ENCODE peak calls at places on chromosomes 1 and 21, in four cellular contexts. E is brain microvascular endothelial cell, B is astrocyte of the spinal cord, C is kidney epithelial cell. S is an unnamed sample.

GRCh38 chr1:111517464-111518225 is 14.2 kb upstream of the ADORA3 start:
- DNase-seq in E (no peak), B (no peak), C (no peak), S (no peak)

GRCh38 chr1:37676281-37677243 is 15.8 kb upstream of the CDCA8 start:
- DNase-seq in E (no peak), B (no peak), C (no peak), S (no peak)

GRCh38 chr1:9442266-9442846 is 96.9 kb upstream of the SLC25A33 start:
- DNase-seq in E (peak), B (peak), C (no peak), S (no peak)

GRCh38 chr1:76419603-76420002 is 345.1 kb downstream of the ST6GALNAC3 start:
- DNase-seq in E (no peak), B (no peak), C (no peak), S (no peak)

GRCh38 chr1:172322219-172323061 is 98.0 kb upstream of the C1orf105 start:
- DNase-seq in E (peak), B (peak), C (peak), S (no peak)

GRCh38 chr1:39898648-39899603 is 2.8 kb downstream of the MYCL start:
- DNase-seq in E (peak), B (peak), C (no peak), S (no peak)

GRCh38 chr1:172588296-172589291 is 55.6 kb downstream of the SUCO start:
- DNase-seq in E (peak), B (peak), C (peak), S (no peak)

GRCh38 chr1:33762962-33763361 is 100.9 kb upstream of the HMGB4 start:
- DNase-seq in E (no peak), B (no peak), C (no peak), S (no peak)

GRCh38 chr1:225737179-225737578 is 40.4 kb upstream of the SRP9 start:
- DNase-seq in E (no peak), B (peak), C (no peak), S (no peak)

GRCh38 chr1:38045431-38046332 is 911 bp downstream of the POU3F1 start:
- DNase-seq in E (no peak), B (peak), C (no peak), S (peak)

GRCh38 chr1:42214447-42214871 is 49.9 kb upstream of the GUCA2A start:
- DNase-seq in E (peak), B (peak), C (peak), S (no peak)

GRCh38 chr21:28336299-28336698 is 656.4 kb downstream of the LTN1 start:
- DNase-seq in E (peak), B (peak), C (peak), S (no peak)

GRCh38 chr1:237386362-237387143 is 344.6 kb downstream of the RYR2 start:
- DNase-seq in E (no peak), B (peak), C (no peak), S (no peak)

GRCh38 chr1:2417083-2417832 is 4.9 kb upstream of the PEX10 start:
- DNase-seq in E (no peak), B (no peak), C (no peak), S (no peak)

GRCh38 chr1:212147581-212148033 is 112.1 kb downstream of the DTL start:
- DNase-seq in E (no peak), B (peak), C (no peak), S (no peak)

GRCh38 chr1:185567006-185567405 is 167.2 kb upstream of the HMCN1 start:
- DNase-seq in E (peak), B (peak), C (no peak), S (no peak)

GRCh38 chr1:38360807-38361206 is 314.2 kb upstream of the POU3F1 start:
- DNase-seq in E (no peak), B (no peak), C (no peak), S (no peak)

GRCh38 chr1:175287377-175287776 is 94.8 kb upstream of the KIAA0040 start:
- DNase-seq in E (no peak), B (no peak), C (no peak), S (no peak)

GRCh38 chr1:2050793-2051682 is 827 bp downstream of the PRKCZ start:
- DNase-seq in E (no peak), B (no peak), C (no peak), S (no peak)

GRCh38 chr1:2330511-2331199 is 60.7 kb downstream of the MORN1 start:
- DNase-seq in E (peak), B (peak), C (no peak), S (no peak)

GRCh38 chr1:215273838-215274516 is 191.4 kb downstream of the KCNK2 start:
- DNase-seq in E (peak), B (peak), C (peak), S (no peak)

GRCh38 chr21:38333290-38334272 is 76.8 kb downstream of the KCNJ15 start:
- DNase-seq in E (no peak), B (no peak), C (no peak), S (no peak)

GRCh38 chr1:113987259-113987658 is 8.0 kb downstream of the OLFML3 start:
- DNase-seq in E (no peak), B (no peak), C (no peak), S (no peak)

GRCh38 chr1:96309783-96310182 is 411.8 kb upstream of the PTBP2 start:
- DNase-seq in E (peak), B (peak), C (peak), S (no peak)

GRCh38 chr1:101995984-101996731 is 568 bp downstream of the OLFM3 start:
- DNase-seq in E (no peak), B (no peak), C (no peak), S (no peak)

GRCh38 chr1:151867785-151868403 is 14.4 kb upstream of the THEM5 start:
- DNase-seq in E (peak), B (peak), C (no peak), S (no peak)

GRCh38 chr21:45912611-45913415 is 68.8 kb upstream of the COL6A1 start:
- DNase-seq in E (no peak), B (no peak), C (no peak), S (no peak)

GRCh38 chr1:10561497-10561896 is 86.7 kb downstream of the PEX14 start:
- DNase-seq in E (no peak), B (peak), C (peak), S (no peak)

GRCh38 chr1:29105822-29106221 is 17.9 kb downstream of the TMEM200B start:
- DNase-seq in E (peak), B (no peak), C (no peak), S (no peak)

GRCh38 chr1:44678120-44678519 is 3.6 kb downstream of the ARMH1 start:
- DNase-seq in E (no peak), B (no peak), C (no peak), S (no peak)

GRCh38 chr1:43973981-43974442 is 748 bp upstream of the ATP6V0B start:
- DNase-seq in E (no peak), B (no peak), C (no peak), S (no peak)

GRCh38 chr1:17933991-17934390 is 173.6 kb upstream of the IGSF21 start:
- DNase-seq in E (no peak), B (no peak), C (no peak), S (no peak)

GRCh38 chr1:22126531-22126930 is 16.4 kb downstream of the WNT4 start:
- DNase-seq in E (no peak), B (no peak), C (no peak), S (no peak)

GRCh38 chr1:173590557-173590956 is 12.3 kb downstream of the SLC9C2 start:
- DNase-seq in E (no peak), B (no peak), C (no peak), S (no peak)

GRCh38 chr1:10556430-10557005 is 81.8 kb downstream of the PEX14 start:
- DNase-seq in E (no peak), B (no peak), C (no peak), S (no peak)

GRCh38 chr21:39681257-39681656 is 63.7 kb upstream of the IGSF5 start:
- DNase-seq in E (peak), B (peak), C (no peak), S (no peak)

GRCh38 chr1:234093741-234094140 is 189.3 kb downstream of the SLC35F3 start:
- DNase-seq in E (no peak), B (no peak), C (no peak), S (no peak)

GRCh38 chr1:15799004-15799867 is 8.2 kb downstream of the UQCRHL start:
- DNase-seq in E (peak), B (peak), C (peak), S (peak)

GRCh38 chr1:53137729-53138128 is 4.7 kb downstream of the SLC1A7 start:
- DNase-seq in E (no peak), B (no peak), C (no peak), S (no peak)

GRCh38 chr1:223706077-223706988 is 6.0 kb upstream of the CAPN2 start:
- DNase-seq in E (peak), B (peak), C (no peak), S (no peak)

GRCh38 chr1:223708651-223709268 is 3.6 kb upstream of the CAPN2 start:
- DNase-seq in E (no peak), B (no peak), C (no peak), S (no peak)

GRCh38 chr1:223709598-223709997 is 2.7 kb upstream of the CAPN2 start:
- DNase-seq in E (no peak), B (no peak), C (no peak), S (no peak)

GRCh38 chr1:223707270-223708000 is 4.9 kb upstream of the CAPN2 start:
- DNase-seq in E (peak), B (peak), C (peak), S (no peak)

DNA sequence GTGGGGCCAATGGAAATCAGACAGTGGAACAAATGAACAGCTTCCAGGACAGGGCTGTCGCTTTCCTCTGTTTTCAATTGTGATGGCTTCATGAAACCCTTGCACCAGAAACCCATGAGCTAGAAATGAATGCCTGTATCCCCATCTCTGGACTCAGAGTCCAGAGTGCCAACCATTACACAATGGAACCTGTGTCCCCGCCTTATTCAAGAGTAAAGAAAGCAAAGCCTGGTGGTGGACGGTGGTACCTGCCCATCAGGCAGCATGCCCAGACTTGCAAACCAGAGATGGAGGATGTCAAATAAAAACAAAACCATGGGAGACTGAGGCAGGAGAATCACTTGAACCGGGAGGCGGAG is 4.4 kb upstream of the CAPN2 start:
- DNase-seq in E (no peak), B (no peak), C (no peak), S (no peak)
- TF ChIP-seq CTCF in E (peak), B (peak), C (peak), S (no peak)

GRCh38 chr1:94544706-94545490 is 3.3 kb upstream of the F3 start:
- DNase-seq in E (peak), B (peak), C (no peak), S (no peak)
- TF ChIP-seq CTCF in E (peak), B (no peak), C (no peak), S (no peak)

DNA sequence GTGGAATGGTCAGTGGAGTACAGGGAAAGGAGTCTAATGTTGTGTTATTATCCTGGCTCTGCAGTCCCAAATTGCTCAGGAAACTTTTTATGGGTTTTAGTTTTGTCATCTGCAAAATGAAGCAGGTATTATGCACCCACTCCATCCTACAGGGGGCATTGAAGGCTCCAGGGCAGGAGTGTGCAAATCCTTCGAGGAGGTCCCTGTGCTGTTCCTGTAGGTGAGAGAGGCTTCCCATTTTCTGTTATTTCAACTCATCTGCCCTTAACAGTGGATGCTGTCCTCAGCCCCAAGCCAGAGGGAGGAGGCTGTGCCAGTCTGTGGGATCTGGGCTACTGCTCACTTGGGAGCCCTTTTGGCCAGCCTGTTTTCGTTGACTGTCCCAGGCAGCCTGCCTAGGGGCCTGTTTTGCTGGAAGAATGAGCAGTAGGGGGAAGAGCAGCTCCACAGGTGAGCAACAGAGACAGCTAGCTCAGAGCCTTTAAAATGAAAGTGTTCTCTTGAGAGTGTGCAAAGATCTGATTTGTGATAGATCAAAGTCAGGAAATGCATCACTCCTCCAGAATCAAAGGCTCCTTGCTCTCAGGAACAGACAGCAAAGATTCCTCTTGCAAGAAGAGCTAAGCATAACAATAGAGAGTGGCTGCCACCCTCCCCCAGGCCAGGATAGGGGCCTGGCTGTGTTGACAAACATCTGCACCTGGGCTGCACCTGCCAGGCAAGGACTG is 317.6 kb upstream of the PROX1 start:
- DNase-seq in E (no peak), B (no peak), C (no peak), S (no peak)
- TF ChIP-seq CTCF in E (no peak), B (no peak), C (no peak), S (no peak)

DNA sequence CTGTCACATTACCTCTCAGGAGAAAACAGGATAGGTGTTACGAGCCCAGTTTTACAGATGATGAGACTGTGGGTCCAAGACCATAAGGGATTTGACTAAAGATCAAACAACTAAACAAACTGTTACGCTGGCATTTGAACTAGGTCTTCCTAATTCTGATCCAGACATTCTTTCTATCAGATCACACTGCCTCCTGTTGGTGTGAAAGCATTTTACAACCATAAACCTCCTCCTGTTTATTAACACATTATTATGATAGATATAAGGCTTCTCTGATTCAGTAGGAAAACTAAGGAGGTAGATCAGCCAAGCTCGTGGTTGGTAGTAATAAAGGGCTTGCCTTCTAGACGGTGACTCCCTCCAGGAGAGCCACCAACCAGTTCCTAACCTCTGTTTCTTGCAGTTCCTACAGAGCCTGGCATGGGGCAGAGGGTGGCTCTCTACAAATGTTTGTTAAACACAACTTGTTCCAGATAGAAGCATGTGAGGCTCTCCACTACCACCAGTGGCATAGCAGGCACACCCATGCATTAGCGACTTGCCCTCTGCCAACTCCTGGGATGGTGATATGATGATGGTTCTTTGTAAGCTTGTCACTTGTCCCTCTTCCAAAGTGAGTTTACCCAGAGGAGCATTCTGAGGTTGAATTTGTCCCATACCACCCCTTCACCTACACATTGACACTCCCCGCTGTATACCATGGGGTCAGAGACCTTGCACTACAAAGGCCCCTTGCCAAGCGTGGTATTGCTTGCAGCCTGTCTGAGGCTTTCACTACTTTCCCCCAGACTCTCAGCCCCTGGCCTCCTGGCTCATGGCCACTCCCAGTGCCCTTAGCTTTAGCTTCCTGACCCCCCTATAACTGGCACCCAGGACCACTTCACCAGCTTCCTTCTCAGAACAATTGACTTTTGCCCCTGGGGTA is 96.4 kb upstream of the HOOK1 start:
- DNase-seq in E (no peak), B (no peak), C (no peak), S (no peak)
- TF ChIP-seq CTCF in E (peak), B (peak), C (peak), S (no peak)

GRCh38 chr1:228262475-228262874 is 54.6 kb downstream of the OBSCN start:
- DNase-seq in E (no peak), B (no peak), C (no peak), S (no peak)

GRCh38 chr1:228267962-228268890 is 60.4 kb downstream of the OBSCN start:
- DNase-seq in E (no peak), B (no peak), C (no peak), S (no peak)

GRCh38 chr1:228263636-228264035 is 55.8 kb downstream of the OBSCN start:
- DNase-seq in E (no peak), B (no peak), C (no peak), S (no peak)

GRCh38 chr1:228264100-228264816 is 56.4 kb downstream of the OBSCN start:
- DNase-seq in E (no peak), B (no peak), C (no peak), S (no peak)

GRCh38 chr1:228265167-228265566 is 57.3 kb downstream of the OBSCN start:
- DNase-seq in E (no peak), B (no peak), C (no peak), S (no peak)
- TF ChIP-seq CTCF in E (peak), B (no peak), C (peak), S (no peak)

GRCh38 chr21:34509151-34509550 is 2.9 kb downstream of the KCNE1 start:
- DNase-seq in E (no peak), B (no peak), C (no peak), S (no peak)
- TF ChIP-seq CTCF in E (peak), B (peak), C (no peak), S (no peak)

GRCh38 chr1:90616395-90616794 is 100.7 kb downstream of the BARHL2 start:
- DNase-seq in E (peak), B (no peak), C (no peak), S (no peak)
- TF ChIP-seq CTCF in E (peak), B (no peak), C (peak), S (no peak)

DNA sequence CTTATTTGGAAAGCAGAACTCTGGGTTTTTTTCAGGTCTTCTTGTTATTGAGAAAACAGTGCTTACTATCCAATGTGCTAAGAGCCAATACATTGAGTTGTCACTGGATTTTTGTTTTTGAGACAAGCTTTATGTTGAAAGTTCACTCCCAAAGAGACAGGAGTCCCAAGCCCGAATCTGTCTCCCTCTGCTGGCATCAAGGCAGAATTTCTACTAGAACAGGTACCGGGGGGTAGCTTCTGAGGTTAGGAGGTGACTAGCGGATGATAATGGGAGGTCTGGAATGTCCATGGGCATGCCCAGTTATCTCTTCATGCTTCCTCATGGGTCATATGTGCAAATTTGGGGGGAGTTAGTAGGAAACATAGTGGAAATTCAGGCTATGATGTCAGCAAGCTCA is 25.1 kb downstream of the ZNF124 start:
- DNase-seq in E (no peak), B (no peak), C (no peak), S (no peak)
- TF ChIP-seq CTCF in E (peak), B (no peak), C (no peak), S (no peak)

DNA sequence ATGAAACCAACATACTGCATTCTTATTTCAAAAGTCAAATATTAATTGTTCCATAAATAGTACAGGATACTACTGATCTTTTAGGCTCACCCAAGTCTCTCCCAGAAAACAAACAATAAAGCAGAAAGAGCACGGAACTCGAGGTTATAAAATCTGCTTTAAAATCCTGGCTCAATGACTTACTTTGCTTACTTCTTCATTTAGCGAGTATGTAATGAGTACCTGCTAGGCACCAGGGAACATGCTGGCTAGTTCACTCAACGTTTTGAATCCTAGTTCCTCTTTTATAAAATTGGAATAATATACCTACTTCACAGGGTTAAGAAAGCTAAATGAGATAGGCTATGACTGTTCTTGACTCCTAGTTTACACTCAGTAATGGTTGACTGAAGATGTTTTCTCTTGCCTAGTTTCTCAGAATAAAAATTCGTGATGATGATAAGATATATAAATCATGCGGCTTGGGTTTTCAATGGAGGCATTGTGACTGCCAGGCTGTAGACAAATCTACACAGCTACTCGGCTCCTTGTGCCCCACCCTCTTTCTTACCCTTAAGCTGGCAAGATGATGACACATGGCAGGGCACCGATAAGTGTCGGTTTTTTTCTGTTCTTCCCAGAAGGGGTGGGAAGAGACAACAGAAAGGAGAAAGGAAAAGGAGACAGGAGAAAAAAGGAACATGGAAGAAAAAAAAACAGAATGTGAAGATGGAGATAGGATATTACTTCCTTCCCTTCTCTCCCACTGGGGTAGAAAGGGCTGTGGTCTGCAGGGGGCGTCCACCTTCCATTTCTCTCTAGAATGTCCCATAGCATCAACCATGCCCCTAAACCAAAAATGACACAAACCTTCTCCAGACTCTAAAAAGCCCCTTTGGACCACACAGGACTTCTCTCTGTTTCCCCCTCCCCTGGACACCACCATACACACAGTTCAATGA is 507.1 kb downstream of the SMYD3 start:
- DNase-seq in E (no peak), B (no peak), C (no peak), S (no peak)
- TF ChIP-seq CTCF in E (no peak), B (no peak), C (no peak), S (no peak)